ENCODE peak calls at places on chromosomes 5 and 9, in seven cellular contexts. One of them, this sample, is unnamed.
A peak's percentile ranks its signal among the peaks of the same experiment; 100 is the strongest.

GRCh38 chr9:121798941-121799340 is 147.5 kb downstream of the DAB2IP start:
- DNase-seq in T-helper 2 cell: no peak
- DNase-seq in fibroblast of pulmonary artery: no peak
- DNase-seq in non-pigmented ciliary epithelial cell: no peak
- DNase-seq in AG08395: no peak
- DNase-seq in activated CD4-positive, CD25-positive, alpha-beta regulatory T cell: no peak
- DNase-seq in activated effector memory CD4-positive, alpha-beta T cell treated with Interleukin-2 at 50 U/mL for 16 hours: no peak
- DNase-seq in this sample: no peak

GRCh38 chr9:38160613-38161215 is 91.7 kb upstream of the SHB start:
- DNase-seq in T-helper 2 cell: peak; percentile 26
- DNase-seq in fibroblast of pulmonary artery: peak; percentile 66
- DNase-seq in non-pigmented ciliary epithelial cell: no peak
- DNase-seq in AG08395: peak; percentile 67
- DNase-seq in activated CD4-positive, CD25-positive, alpha-beta regulatory T cell: peak; percentile 47
- DNase-seq in activated effector memory CD4-positive, alpha-beta T cell treated with Interleukin-2 at 50 U/mL for 16 hours: peak; percentile 7
- DNase-seq in this sample: no peak

GRCh38 chr5:16540421-16540820 is 74.8 kb upstream of the ZNF622 start:
- DNase-seq in T-helper 2 cell: no peak
- DNase-seq in fibroblast of pulmonary artery: peak; percentile 28
- DNase-seq in non-pigmented ciliary epithelial cell: no peak
- DNase-seq in AG08395: peak; percentile 89
- DNase-seq in activated CD4-positive, CD25-positive, alpha-beta regulatory T cell: no peak
- DNase-seq in activated effector memory CD4-positive, alpha-beta T cell treated with Interleukin-2 at 50 U/mL for 16 hours: no peak
- DNase-seq in this sample: peak; percentile 37

GRCh38 chr9:98730914-98731313 is 22.2 kb upstream of the GABBR2 start:
- DNase-seq in T-helper 2 cell: no peak
- DNase-seq in fibroblast of pulmonary artery: no peak
- DNase-seq in non-pigmented ciliary epithelial cell: no peak
- DNase-seq in AG08395: no peak
- DNase-seq in activated CD4-positive, CD25-positive, alpha-beta regulatory T cell: no peak
- DNase-seq in activated effector memory CD4-positive, alpha-beta T cell treated with Interleukin-2 at 50 U/mL for 16 hours: no peak
- DNase-seq in this sample: no peak

GRCh38 chr5:73776405-73776804 is 150.4 kb downstream of the ARHGEF28 start:
- DNase-seq in T-helper 2 cell: no peak
- DNase-seq in fibroblast of pulmonary artery: no peak
- DNase-seq in non-pigmented ciliary epithelial cell: no peak
- DNase-seq in AG08395: no peak
- DNase-seq in activated CD4-positive, CD25-positive, alpha-beta regulatory T cell: no peak
- DNase-seq in activated effector memory CD4-positive, alpha-beta T cell treated with Interleukin-2 at 50 U/mL for 16 hours: no peak
- DNase-seq in this sample: no peak

GRCh38 chr5:157026789-157027424 is 32.0 kb downstream of the HAVCR1 start:
- DNase-seq in T-helper 2 cell: no peak
- DNase-seq in fibroblast of pulmonary artery: no peak
- DNase-seq in non-pigmented ciliary epithelial cell: no peak
- DNase-seq in AG08395: peak; percentile 13
- DNase-seq in activated CD4-positive, CD25-positive, alpha-beta regulatory T cell: no peak
- DNase-seq in activated effector memory CD4-positive, alpha-beta T cell treated with Interleukin-2 at 50 U/mL for 16 hours: no peak
- DNase-seq in this sample: no peak

GRCh38 chr9:93254061-93254481 is 70.1 kb downstream of the WNK2 start:
- DNase-seq in T-helper 2 cell: no peak
- DNase-seq in fibroblast of pulmonary artery: no peak
- DNase-seq in non-pigmented ciliary epithelial cell: no peak
- DNase-seq in AG08395: no peak
- DNase-seq in activated CD4-positive, CD25-positive, alpha-beta regulatory T cell: no peak
- DNase-seq in activated effector memory CD4-positive, alpha-beta T cell treated with Interleukin-2 at 50 U/mL for 16 hours: no peak
- DNase-seq in this sample: no peak

GRCh38 chr9:93577045-93577939 is 908 bp downstream of the PHF2 start:
- DNase-seq in T-helper 2 cell: no peak
- DNase-seq in fibroblast of pulmonary artery: no peak
- DNase-seq in non-pigmented ciliary epithelial cell: no peak
- DNase-seq in AG08395: no peak
- DNase-seq in activated CD4-positive, CD25-positive, alpha-beta regulatory T cell: no peak
- DNase-seq in activated effector memory CD4-positive, alpha-beta T cell treated with Interleukin-2 at 50 U/mL for 16 hours: peak; percentile 13
- DNase-seq in this sample: no peak

GRCh38 chr9:95498641-95499040 is 18.1 kb downstream of the PTCH1 start:
- DNase-seq in T-helper 2 cell: no peak
- DNase-seq in fibroblast of pulmonary artery: no peak
- DNase-seq in non-pigmented ciliary epithelial cell: no peak
- DNase-seq in AG08395: no peak
- DNase-seq in activated CD4-positive, CD25-positive, alpha-beta regulatory T cell: no peak
- DNase-seq in activated effector memory CD4-positive, alpha-beta T cell treated with Interleukin-2 at 50 U/mL for 16 hours: no peak
- DNase-seq in this sample: no peak

GRCh38 chr5:176956756-176957155 is 49.8 kb downstream of the UIMC1 start:
- DNase-seq in T-helper 2 cell: no peak
- DNase-seq in fibroblast of pulmonary artery: no peak
- DNase-seq in non-pigmented ciliary epithelial cell: no peak
- DNase-seq in AG08395: no peak
- DNase-seq in activated CD4-positive, CD25-positive, alpha-beta regulatory T cell: no peak
- DNase-seq in activated effector memory CD4-positive, alpha-beta T cell treated with Interleukin-2 at 50 U/mL for 16 hours: no peak
- DNase-seq in this sample: no peak

GRCh38 chr5:155080721-155081120 is 67.2 kb downstream of the KIF4B start:
- DNase-seq in T-helper 2 cell: no peak
- DNase-seq in fibroblast of pulmonary artery: peak; percentile 16
- DNase-seq in non-pigmented ciliary epithelial cell: no peak
- DNase-seq in AG08395: no peak
- DNase-seq in activated CD4-positive, CD25-positive, alpha-beta regulatory T cell: no peak
- DNase-seq in activated effector memory CD4-positive, alpha-beta T cell treated with Interleukin-2 at 50 U/mL for 16 hours: no peak
- DNase-seq in this sample: no peak

GRCh38 chr5:53926026-53926425 is 365.6 kb downstream of the NDUFS4 start:
- DNase-seq in T-helper 2 cell: no peak
- DNase-seq in fibroblast of pulmonary artery: no peak
- DNase-seq in non-pigmented ciliary epithelial cell: no peak
- DNase-seq in AG08395: no peak
- DNase-seq in activated CD4-positive, CD25-positive, alpha-beta regulatory T cell: no peak
- DNase-seq in activated effector memory CD4-positive, alpha-beta T cell treated with Interleukin-2 at 50 U/mL for 16 hours: no peak
- DNase-seq in this sample: no peak

GRCh38 chr5:59416441-59416840 is 477.1 kb downstream of the PDE4D start:
- DNase-seq in T-helper 2 cell: no peak
- DNase-seq in fibroblast of pulmonary artery: peak; percentile 43
- DNase-seq in non-pigmented ciliary epithelial cell: no peak
- DNase-seq in AG08395: no peak
- DNase-seq in activated CD4-positive, CD25-positive, alpha-beta regulatory T cell: no peak
- DNase-seq in activated effector memory CD4-positive, alpha-beta T cell treated with Interleukin-2 at 50 U/mL for 16 hours: no peak
- DNase-seq in this sample: no peak

GRCh38 chr5:179765400-179765799 is 28.4 kb upstream of the LTC4S start:
- DNase-seq in T-helper 2 cell: no peak
- DNase-seq in fibroblast of pulmonary artery: peak; percentile 90
- DNase-seq in non-pigmented ciliary epithelial cell: peak; percentile 69
- DNase-seq in AG08395: peak; percentile 82
- DNase-seq in activated CD4-positive, CD25-positive, alpha-beta regulatory T cell: no peak
- DNase-seq in activated effector memory CD4-positive, alpha-beta T cell treated with Interleukin-2 at 50 U/mL for 16 hours: no peak
- DNase-seq in this sample: peak; percentile 83

GRCh38 chr5:43635374-43635773 is 32.4 kb downstream of the NNT start:
- DNase-seq in T-helper 2 cell: no peak
- DNase-seq in fibroblast of pulmonary artery: peak; percentile 15
- DNase-seq in non-pigmented ciliary epithelial cell: no peak
- DNase-seq in AG08395: no peak
- DNase-seq in activated CD4-positive, CD25-positive, alpha-beta regulatory T cell: no peak
- DNase-seq in activated effector memory CD4-positive, alpha-beta T cell treated with Interleukin-2 at 50 U/mL for 16 hours: no peak
- DNase-seq in this sample: peak; percentile 12

GRCh38 chr9:26264709-26265601 is 586.7 kb upstream of the TUSC1 start:
- DNase-seq in T-helper 2 cell: no peak
- DNase-seq in fibroblast of pulmonary artery: peak; percentile 65
- DNase-seq in non-pigmented ciliary epithelial cell: peak; percentile 96
- DNase-seq in AG08395: peak; percentile 76
- DNase-seq in activated CD4-positive, CD25-positive, alpha-beta regulatory T cell: no peak
- DNase-seq in activated effector memory CD4-positive, alpha-beta T cell treated with Interleukin-2 at 50 U/mL for 16 hours: no peak
- DNase-seq in this sample: peak; percentile 75

GRCh38 chr9:126413470-126414051 is 86.9 kb downstream of the MVB12B start:
- DNase-seq in T-helper 2 cell: no peak
- DNase-seq in fibroblast of pulmonary artery: no peak
- DNase-seq in non-pigmented ciliary epithelial cell: no peak
- DNase-seq in AG08395: no peak
- DNase-seq in activated CD4-positive, CD25-positive, alpha-beta regulatory T cell: no peak
- DNase-seq in activated effector memory CD4-positive, alpha-beta T cell treated with Interleukin-2 at 50 U/mL for 16 hours: no peak
- DNase-seq in this sample: no peak